ENCODE peak calls at places on chromosomes 4 and X, in five cellular contexts. K, P, T, Y and M are unnamed samples.

GRCh38 chrX:69051901-69052300 is 113.4 kb downstream of the PJA1 start:
- DNase-seq in K (no peak), P (no peak), T (no peak), Y (no peak), M (no peak)

GRCh38 chr4:128649161-128649560 is 160.3 kb upstream of the JADE1 start:
- DNase-seq in K (no peak), P (no peak), T (no peak), Y (no peak), M (no peak)

GRCh38 chr4:183492791-183493221 is 12.1 kb upstream of the ING2 start:
- DNase-seq in K (no peak), P (no peak), T (no peak), Y (no peak), M (peak; percentile 65)

GRCh38 chr4:67746797-67747495 is 7.2 kb downstream of the GNRHR start:
- DNase-seq in K (no peak), P (peak; percentile 23), T (no peak), Y (peak; percentile 28), M (peak; percentile 33)

GRCh38 chr4:107562306-107562705 is 157.7 kb downstream of the PAPSS1 start:
- DNase-seq in K (no peak), P (no peak), T (no peak), Y (no peak), M (no peak)

GRCh38 chr4:187687701-187688100 is 307.9 kb upstream of the ZFP42 start:
- DNase-seq in K (no peak), P (no peak), T (no peak), Y (no peak), M (no peak)

GRCh38 chr4:88791274-88791673 is 93.6 kb upstream of the NAP1L5 start:
- DNase-seq in K (no peak), P (peak; percentile 4), T (no peak), Y (no peak), M (peak; percentile 4)

GRCh38 chrX:30713061-30713525 is 59.9 kb downstream of the GK start:
- DNase-seq in K (peak; percentile 7), P (peak; percentile 71), T (peak; percentile 8), Y (no peak), M (peak; percentile 3)

GRCh38 chr4:2804449-2804972 is 11.6 kb downstream of the SH3BP2 start:
- DNase-seq in K (no peak), P (no peak), T (no peak), Y (no peak), M (no peak)

GRCh38 chr4:37970702-37971101 is 10.5 kb downstream of the PTTG2 start:
- DNase-seq in K (peak; percentile 55), P (peak; percentile 71), T (no peak), Y (peak; percentile 78), M (no peak)

GRCh38 chr4:174362340-174362739 is 78.6 kb downstream of the CEP44 start:
- DNase-seq in K (no peak), P (no peak), T (no peak), Y (no peak), M (no peak)

GRCh38 chr4:15956179-15956850 is 6.7 kb downstream of the FGFBP2 start:
- DNase-seq in K (peak; percentile 54), P (peak; percentile 77), T (peak; percentile 32), Y (peak; percentile 67), M (peak; percentile 48)

GRCh38 chr4:67912051-67912450 is 28.2 kb upstream of the TMPRSS11D start:
- DNase-seq in K (no peak), P (no peak), T (no peak), Y (no peak), M (no peak)